ENCODE peak calls at places on chromosomes 11 and 22, in seven cellular contexts. R is NCI-H345, B is non-pigmented ciliary epithelial cell, Z is fibroblast of pulmonary artery, C is omental fat pad, L is lower lobe of right lung, M is left ventricle myocardium inferior. Q is an unnamed sample.

GRCh38 chr11:76832365-76832764 is 28.4 kb upstream of the ACER3 start:
- DNase-seq in R (no peak), B (no peak), Z (no peak), C (no peak), L (no peak), M (no peak), Q (no peak)

GRCh38 chr11:116986521-116987105 is 111.6 kb downstream of the SIK3 start:
- DNase-seq in R (no peak), B (peak), Z (peak), C (no peak), L (no peak), M (no peak), Q (no peak)

GRCh38 chr11:88414981-88415391 is 77.5 kb upstream of the CTSC start:
- DNase-seq in R (no peak), B (no peak), Z (peak), C (no peak), L (no peak), M (no peak), Q (peak)

GRCh38 chr11:11334607-11335006 is 18.4 kb downstream of the CSNK2A3 start:
- DNase-seq in R (no peak), B (no peak), Z (no peak), C (no peak), L (no peak), M (no peak), Q (no peak)

GRCh38 chr22:41561788-41562187 is 978 bp downstream of the CSDC2 start:
- DNase-seq in R (no peak), B (no peak), Z (no peak), C (no peak), L (no peak), M (peak), Q (no peak)

GRCh38 chr11:46808804-46809431 is 37.2 kb downstream of the CKAP5 start:
- DNase-seq in R (no peak), B (no peak), Z (peak), C (no peak), L (no peak), M (no peak), Q (peak)

GRCh38 chr11:128279861-128280260 is 307.5 kb downstream of the ETS1 start:
- DNase-seq in R (no peak), B (no peak), Z (peak), C (no peak), L (no peak), M (no peak), Q (no peak)

GRCh38 chr22:26673485-26673884 is 16.1 kb downstream of the MIAT start:
- DNase-seq in R (no peak), B (no peak), Z (peak), C (no peak), L (no peak), M (no peak), Q (no peak)

GRCh38 chr11:71180694-71181466 is 71.5 kb downstream of the SHANK2 start:
- DNase-seq in R (peak), B (no peak), Z (no peak), C (no peak), L (no peak), M (no peak), Q (no peak)

Q was measured in NCI-H1105 treated with DMSO at 0.1 percent for 48 hours.